ENCODE peak calls at places on chromosomes 5 and 9, in five cellular contexts. One of them, this sample, is unnamed.

GRCh38 chr9:8816361-8816760 is 1016.8 kb upstream of the DMAC1 start:
- DNase-seq in H1: no peak
- DNase-seq in stimulated activated CD4-positive, alpha-beta T cell treated with anti-CD3 and anti-CD28 coated beads, Interleukin-15, amount 100 ng/mL, for 24 hours: no peak
- DNase-seq in iPS-NIHi11: no peak
- DNase-seq in stromal cell of bone marrow: no peak
- DNase-seq in this sample: no peak

GRCh38 chr9:84239341-84239740 is 101.2 kb downstream of the SLC28A3 start:
- DNase-seq in H1: no peak
- DNase-seq in stimulated activated CD4-positive, alpha-beta T cell treated with anti-CD3 and anti-CD28 coated beads, Interleukin-15, amount 100 ng/mL, for 24 hours: no peak
- DNase-seq in iPS-NIHi11: no peak
- DNase-seq in stromal cell of bone marrow: no peak
- DNase-seq in this sample: no peak

GRCh38 chr5:93584531-93585053 is 1.6 kb downstream of the NR2F1 start:
- DNase-seq in H1: no peak
- DNase-seq in stimulated activated CD4-positive, alpha-beta T cell treated with anti-CD3 and anti-CD28 coated beads, Interleukin-15, amount 100 ng/mL, for 24 hours: no peak
- DNase-seq in iPS-NIHi11: no peak
- DNase-seq in stromal cell of bone marrow: no peak
- DNase-seq in this sample: peak

GRCh38 chr9:124511426-124511840 is 4.2 kb upstream of the NR5A1 start:
- DNase-seq in H1: no peak
- DNase-seq in stimulated activated CD4-positive, alpha-beta T cell treated with anti-CD3 and anti-CD28 coated beads, Interleukin-15, amount 100 ng/mL, for 24 hours: no peak
- DNase-seq in iPS-NIHi11: peak
- DNase-seq in stromal cell of bone marrow: no peak
- DNase-seq in this sample: peak

GRCh38 chr5:92884464-92884863 is 696.6 kb downstream of the NR2F1-AS1 start:
- DNase-seq in H1: no peak
- DNase-seq in stimulated activated CD4-positive, alpha-beta T cell treated with anti-CD3 and anti-CD28 coated beads, Interleukin-15, amount 100 ng/mL, for 24 hours: no peak
- DNase-seq in iPS-NIHi11: no peak
- DNase-seq in stromal cell of bone marrow: no peak
- DNase-seq in this sample: no peak

GRCh38 chr5:166594552-166594951 is 1696.9 kb upstream of the WWC1 start:
- DNase-seq in H1: no peak
- DNase-seq in stimulated activated CD4-positive, alpha-beta T cell treated with anti-CD3 and anti-CD28 coated beads, Interleukin-15, amount 100 ng/mL, for 24 hours: no peak
- DNase-seq in iPS-NIHi11: no peak
- DNase-seq in stromal cell of bone marrow: no peak
- DNase-seq in this sample: no peak

GRCh38 chr9:77569335-77569734 is 78.8 kb downstream of the GNA14 start:
- DNase-seq in H1: no peak
- DNase-seq in stimulated activated CD4-positive, alpha-beta T cell treated with anti-CD3 and anti-CD28 coated beads, Interleukin-15, amount 100 ng/mL, for 24 hours: no peak
- DNase-seq in iPS-NIHi11: no peak
- DNase-seq in stromal cell of bone marrow: no peak
- DNase-seq in this sample: peak

GRCh38 chr5:91910247-91910646 is 527.1 kb upstream of the ARRDC3 start:
- DNase-seq in H1: no peak
- DNase-seq in stimulated activated CD4-positive, alpha-beta T cell treated with anti-CD3 and anti-CD28 coated beads, Interleukin-15, amount 100 ng/mL, for 24 hours: no peak
- DNase-seq in iPS-NIHi11: no peak
- DNase-seq in stromal cell of bone marrow: no peak
- DNase-seq in this sample: no peak

GRCh38 chr5:107514305-107514704 is 156.4 kb downstream of the EFNA5 start:
- DNase-seq in H1: no peak
- DNase-seq in stimulated activated CD4-positive, alpha-beta T cell treated with anti-CD3 and anti-CD28 coated beads, Interleukin-15, amount 100 ng/mL, for 24 hours: no peak
- DNase-seq in iPS-NIHi11: no peak
- DNase-seq in stromal cell of bone marrow: no peak
- DNase-seq in this sample: peak

GRCh38 chr9:98971168-98971914 is 27.6 kb downstream of the COL15A1 start:
- DNase-seq in H1: no peak
- DNase-seq in stimulated activated CD4-positive, alpha-beta T cell treated with anti-CD3 and anti-CD28 coated beads, Interleukin-15, amount 100 ng/mL, for 24 hours: no peak
- DNase-seq in iPS-NIHi11: peak
- DNase-seq in stromal cell of bone marrow: peak
- DNase-seq in this sample: peak

GRCh38 chr9:109558718-109559151 is 60.6 kb upstream of the PTPN3 start:
- DNase-seq in H1: no peak
- DNase-seq in stimulated activated CD4-positive, alpha-beta T cell treated with anti-CD3 and anti-CD28 coated beads, Interleukin-15, amount 100 ng/mL, for 24 hours: no peak
- DNase-seq in iPS-NIHi11: no peak
- DNase-seq in stromal cell of bone marrow: no peak
- DNase-seq in this sample: no peak

GRCh38 chr9:35367451-35367850 is 122.5 kb upstream of the RUSC2 start:
- DNase-seq in H1: no peak
- DNase-seq in stimulated activated CD4-positive, alpha-beta T cell treated with anti-CD3 and anti-CD28 coated beads, Interleukin-15, amount 100 ng/mL, for 24 hours: no peak
- DNase-seq in iPS-NIHi11: peak
- DNase-seq in stromal cell of bone marrow: peak
- DNase-seq in this sample: peak

GRCh38 chr5:9898319-9898718 is 268.2 kb upstream of the TAS2R1 start:
- DNase-seq in H1: no peak
- DNase-seq in stimulated activated CD4-positive, alpha-beta T cell treated with anti-CD3 and anti-CD28 coated beads, Interleukin-15, amount 100 ng/mL, for 24 hours: no peak
- DNase-seq in iPS-NIHi11: peak
- DNase-seq in stromal cell of bone marrow: no peak
- DNase-seq in this sample: no peak

GRCh38 chr9:71783120-71783523 is 14.8 kb upstream of the CEMIP2 start:
- DNase-seq in H1: no peak
- DNase-seq in stimulated activated CD4-positive, alpha-beta T cell treated with anti-CD3 and anti-CD28 coated beads, Interleukin-15, amount 100 ng/mL, for 24 hours: peak
- DNase-seq in iPS-NIHi11: no peak
- DNase-seq in stromal cell of bone marrow: no peak
- DNase-seq in this sample: peak

GRCh38 chr5:109078448-109078847 is 330.8 kb downstream of the FER start:
- DNase-seq in H1: no peak
- DNase-seq in stimulated activated CD4-positive, alpha-beta T cell treated with anti-CD3 and anti-CD28 coated beads, Interleukin-15, amount 100 ng/mL, for 24 hours: no peak
- DNase-seq in iPS-NIHi11: no peak
- DNase-seq in stromal cell of bone marrow: no peak
- DNase-seq in this sample: no peak

GRCh38 chr5:131368866-131369265 is 105.0 kb downstream of the CDC42SE2 start:
- DNase-seq in H1: no peak
- DNase-seq in stimulated activated CD4-positive, alpha-beta T cell treated with anti-CD3 and anti-CD28 coated beads, Interleukin-15, amount 100 ng/mL, for 24 hours: no peak
- DNase-seq in iPS-NIHi11: no peak
- DNase-seq in stromal cell of bone marrow: no peak
- DNase-seq in this sample: no peak

GRCh38 chr5:54518146-54519082 is 855 bp downstream of the SNX18 start:
- DNase-seq in H1: no peak
- DNase-seq in stimulated activated CD4-positive, alpha-beta T cell treated with anti-CD3 and anti-CD28 coated beads, Interleukin-15, amount 100 ng/mL, for 24 hours: peak
- DNase-seq in iPS-NIHi11: peak
- DNase-seq in stromal cell of bone marrow: no peak
- DNase-seq in this sample: peak

GRCh38 chr9:127865645-127866464 is 11.4 kb upstream of the ENG start:
- DNase-seq in H1: no peak
- DNase-seq in stimulated activated CD4-positive, alpha-beta T cell treated with anti-CD3 and anti-CD28 coated beads, Interleukin-15, amount 100 ng/mL, for 24 hours: peak
- DNase-seq in iPS-NIHi11: no peak
- DNase-seq in stromal cell of bone marrow: no peak
- DNase-seq in this sample: no peak